ENCODE peak calls at places on chromosomes 1 and 21, in seven cellular contexts. Z, P, Y, G, D, S and W are unnamed samples.

GRCh38 chr1:1326075-1326605 is 1.5 kb downstream of the CPTP start:
- DNase-seq in Z (no peak), P (no peak), Y (no peak), G (no peak), D (no peak), S (no peak), W (no peak)

GRCh38 chr1:18770799-18771198 is 88.7 kb downstream of the TAS1R2 start:
- DNase-seq in Z (no peak), P (no peak), Y (no peak), G (no peak), D (no peak), S (no peak), W (no peak)

GRCh38 chr21:45302082-45303061 is 14.7 kb upstream of the POFUT2 start:
- DNase-seq in Z (no peak), P (peak), Y (peak), G (peak), D (no peak), S (no peak), W (no peak)

GRCh38 chr1:52002038-52002917 is 11.8 kb upstream of the RAB3B start:
- DNase-seq in Z (peak), P (peak), Y (no peak), G (no peak), D (peak), S (peak), W (peak)

GRCh38 chr1:201175820-201176500 is 14.7 kb upstream of the IGFN1 start:
- DNase-seq in Z (no peak), P (no peak), Y (no peak), G (no peak), D (no peak), S (no peak), W (no peak)

GRCh38 chr1:150022357-150022756 is 11.8 kb upstream of the OTUD7B start:
- DNase-seq in Z (no peak), P (no peak), Y (no peak), G (no peak), D (no peak), S (no peak), W (no peak)

GRCh38 chr1:116819081-116819480 is 64.9 kb downstream of the CD2 start:
- DNase-seq in Z (no peak), P (no peak), Y (no peak), G (no peak), D (no peak), S (no peak), W (no peak)

GRCh38 chr1:212797681-212798080 is 6.0 kb downstream of the TATDN3 start:
- DNase-seq in Z (no peak), P (no peak), Y (no peak), G (no peak), D (no peak), S (peak), W (no peak)

GRCh38 chr1:88662723-88663122 is 21.4 kb upstream of the PKN2 start:
- DNase-seq in Z (no peak), P (no peak), Y (no peak), G (no peak), D (no peak), S (no peak), W (no peak)

GRCh38 chr1:203985044-203985443 is 87.9 kb upstream of the SOX13 start:
- DNase-seq in Z (no peak), P (no peak), Y (no peak), G (no peak), D (no peak), S (no peak), W (no peak)

GRCh38 chr1:168980180-168980579 is 126.3 kb upstream of the ATP1B1 start:
- DNase-seq in Z (no peak), P (no peak), Y (no peak), G (no peak), D (no peak), S (no peak), W (no peak)

GRCh38 chr21:42513151-42513984 is at the start of gene SLC37A1:
- DNase-seq in Z (no peak), P (no peak), Y (peak), G (peak), D (no peak), S (no peak), W (no peak)

GRCh38 chr1:161777250-161777649 is 11.1 kb downstream of the ATF6 start:
- DNase-seq in Z (no peak), P (no peak), Y (no peak), G (no peak), D (no peak), S (no peak), W (no peak)
- H3K27ac ChIP-seq in Z (no peak), P (no peak), Y (no peak), G (no peak), D (no peak), S (no peak), W (no peak)

GRCh38 chr1:79575424-79575823 is 568.9 kb upstream of the ADGRL4 start:
- DNase-seq in Z (no peak), P (no peak), Y (no peak), G (no peak), D (no peak), S (no peak), W (no peak)
- TF ChIP-seq POLR2A in Z (no peak), P (no peak), Y (no peak), G (no peak), D (no peak), S (no peak), W (no peak)

GRCh38 chr1:115672224-115673009 is 30.6 kb downstream of the VANGL1 start:
- DNase-seq in Z (no peak), P (no peak), Y (no peak), G (no peak), D (no peak), S (no peak), W (no peak)
- TF ChIP-seq CTCF in Z (no peak), P (no peak), Y (no peak), G (no peak), D (no peak), S (no peak), W (no peak)

GRCh38 chr1:207069059-207069458 is 16.0 kb downstream of the PFKFB2 start:
- DNase-seq in Z (no peak), P (no peak), Y (no peak), G (no peak), D (no peak), S (no peak), W (no peak)

GRCh38 chr1:207069858-207070506 is 16.9 kb downstream of the PFKFB2 start:
- DNase-seq in Z (no peak), P (no peak), Y (no peak), G (no peak), D (no peak), S (no peak), W (no peak)

GRCh38 chr1:207071426-207071825 is 17.2 kb upstream of the C4BPB start:
- DNase-seq in Z (no peak), P (no peak), Y (no peak), G (no peak), D (no peak), S (no peak), W (no peak)

GRCh38 chr1:207072241-207072640 is 16.4 kb upstream of the C4BPB start:
- DNase-seq in Z (no peak), P (no peak), Y (no peak), G (no peak), D (no peak), S (no peak), W (no peak)

GRCh38 chr1:207070811-207071210 is 17.7 kb downstream of the PFKFB2 start:
- DNase-seq in Z (no peak), P (no peak), Y (no peak), G (no peak), D (no peak), S (no peak), W (no peak)
- H3K27ac ChIP-seq in Z (no peak), P (no peak), Y (no peak), G (no peak), D (no peak), S (no peak), W (no peak)